ENCODE peak calls at places on chromosomes 12 and 14, in seven cellular contexts. J, H, W, O, U, P and S are unnamed samples.

GRCh38 chr12:9906888-9907287 is 25.3 kb downstream of the CLEC2A start:
- DNase-seq in J (no peak), H (no peak), W (no peak), O (no peak), U (no peak), P (no peak), S (no peak)

GRCh38 chr14:105859717-105860614 is 333.6 kb downstream of the TMEM121 start:
- DNase-seq in J (no peak), H (no peak), W (no peak), O (no peak), U (no peak), P (no peak), S (peak)

GRCh38 chr12:20403230-20403629 is 34.9 kb downstream of the PDE3A start:
- DNase-seq in J (no peak), H (no peak), W (no peak), O (no peak), U (no peak), P (no peak), S (no peak)

GRCh38 chr14:56933446-56933845 is 123.2 kb upstream of the OTX2 start:
- DNase-seq in J (no peak), H (no peak), W (no peak), O (no peak), U (peak), P (no peak), S (no peak)

GRCh38 chr14:69471916-69472315 is 12.6 kb upstream of the PLEKHD1 start:
- DNase-seq in J (no peak), H (no peak), W (no peak), O (no peak), U (no peak), P (no peak), S (no peak)

GRCh38 chr14:104341532-104342434 is 203.4 kb downstream of the KIF26A start:
- DNase-seq in J (no peak), H (no peak), W (no peak), O (peak), U (no peak), P (no peak), S (no peak)

GRCh38 chr12:116122639-116123038 is 154.9 kb downstream of the MED13L start:
- DNase-seq in J (no peak), H (no peak), W (no peak), O (no peak), U (no peak), P (no peak), S (no peak)

GRCh38 chr14:32201816-32202467 is at the start of gene RNU6-7:
- DNase-seq in J (peak), H (no peak), W (no peak), O (no peak), U (no peak), P (no peak), S (peak)

GRCh38 chr12:93704625-93705024 is 27.4 kb downstream of the CRADD start:
- DNase-seq in J (no peak), H (no peak), W (no peak), O (no peak), U (no peak), P (no peak), S (no peak)

GRCh38 chr12:14843425-14843887 is at the start of gene ART4:
- DNase-seq in J (no peak), H (no peak), W (no peak), O (no peak), U (no peak), P (no peak), S (peak)

GRCh38 chr12:56151672-56152131 is 685 bp upstream of the MYL6B start:
- DNase-seq in J (peak), H (no peak), W (peak), O (no peak), U (peak), P (no peak), S (peak)

GRCh38 chr12:48580831-48581230 is 11.0 kb upstream of the LALBA start:
- DNase-seq in J (no peak), H (no peak), W (no peak), O (no peak), U (no peak), P (no peak), S (no peak)

GRCh38 chr12:130280226-130280625 is 57.5 kb upstream of the PIWIL1 start:
- DNase-seq in J (no peak), H (no peak), W (no peak), O (no peak), U (no peak), P (no peak), S (no peak)

GRCh38 chr14:105389976-105390848 is 8.1 kb upstream of the TEX22 start:
- DNase-seq in J (no peak), H (no peak), W (no peak), O (no peak), U (no peak), P (no peak), S (no peak)

GRCh38 chr14:92511472-92512247 is 1.9 kb upstream of the RIN3 start:
- DNase-seq in J (no peak), H (no peak), W (no peak), O (no peak), U (no peak), P (no peak), S (no peak)

GRCh38 chr12:92088802-92089201 is 56.8 kb downstream of the BTG1 start:
- DNase-seq in J (no peak), H (no peak), W (peak), O (no peak), U (no peak), P (no peak), S (no peak)